ENCODE peak calls at places on chromosomes 6 and 20, in eight cellular contexts. F is foreskin fibroblast, H is brain microvascular endothelial cell, M is mesothelial cell of epicardium, K is OCI-LY7, Q is A549, C is cardiac muscle cell, B is GM12865. L is an unnamed sample.

GRCh38 chr6:158564243-158565121 is 4.6 kb downstream of the TMEM181 start:
- DNase-seq in F (no peak), H (no peak), M (no peak), K (no peak), Q (no peak), C (no peak), B (no peak), L (no peak)

GRCh38 chr20:50678213-50678898 is 13.0 kb downstream of the RIPOR3 start:
- DNase-seq in F (no peak), H (no peak), M (no peak), K (no peak), Q (peak; percentile 62), C (no peak), B (no peak), L (no peak)

GRCh38 chr6:137171824-137172733 is 1.4 kb downstream of the IL22RA2 start:
- DNase-seq in F (no peak), H (no peak), M (no peak), K (no peak), Q (no peak), C (no peak), B (peak; percentile 84), L (no peak)

GRCh38 chr6:5851261-5851757 is 155.4 kb downstream of the NRN1 start:
- DNase-seq in F (peak; percentile 6), H (peak; percentile 34), M (peak; percentile 78), K (no peak), Q (peak; percentile 11), C (peak; percentile 74), B (peak; percentile 64), L (peak; percentile 72)

GRCh38 chr20:48722737-48723191 is 105.0 kb downstream of the PREX1 start:
- DNase-seq in F (peak; percentile 65), H (peak; percentile 50), M (no peak), K (peak; percentile 18), Q (peak; percentile 29), C (no peak), B (peak; percentile 57), L (no peak)

GRCh38 chr6:5992551-5993225 is 14.0 kb downstream of the NRN1 start:
- DNase-seq in F (no peak), H (no peak), M (no peak), K (no peak), Q (no peak), C (no peak), B (no peak), L (no peak)

GRCh38 chr6:150813993-150814359 is 51.5 kb upstream of the MTHFD1L start:
- DNase-seq in F (no peak), H (no peak), M (no peak), K (no peak), Q (peak; percentile 58), C (no peak), B (peak; percentile 84), L (no peak)

GRCh38 chr6:28311139-28311823 is 24.7 kb downstream of the ZSCAN31 start:
- DNase-seq in F (no peak), H (no peak), M (no peak), K (no peak), Q (no peak), C (no peak), B (no peak), L (no peak)

GRCh38 chr6:80566361-80566760 is 459.9 kb downstream of the BCKDHB start:
- DNase-seq in F (no peak), H (no peak), M (no peak), K (no peak), Q (no peak), C (no peak), B (peak; percentile 3), L (no peak)

GRCh38 chr6:104784884-104785283 is 74.8 kb downstream of the HACE1 start:
- DNase-seq in F (peak; percentile 77), H (peak; percentile 60), M (no peak), K (no peak), Q (no peak), C (no peak), B (no peak), L (no peak)

GRCh38 chr6:10589429-10589727 is 68.2 kb downstream of the GCNT2 start:
- DNase-seq in F (no peak), H (no peak), M (no peak), K (no peak), Q (no peak), C (no peak), B (no peak), L (no peak)

GRCh38 chr6:127952831-127953230 is 52.0 kb upstream of the THEMIS start:
- DNase-seq in F (no peak), H (no peak), M (no peak), K (no peak), Q (no peak), C (no peak), B (no peak), L (no peak)

GRCh38 chr20:44651507-44652373 is at the start of gene ADA:
- DNase-seq in F (peak; percentile 43), H (peak; percentile 25), M (peak; percentile 69), K (peak; percentile 78), Q (peak; percentile 62), C (peak; percentile 84), B (peak; percentile 71), L (peak; percentile 41)

GRCh38 chr6:14315353-14315752 is 197.8 kb downstream of the CD83 start:
- DNase-seq in F (no peak), H (no peak), M (no peak), K (no peak), Q (no peak), C (no peak), B (no peak), L (no peak)

GRCh38 chr6:14313220-14313619 is 195.6 kb downstream of the CD83 start:
- DNase-seq in F (no peak), H (no peak), M (no peak), K (no peak), Q (no peak), C (no peak), B (peak; percentile 23), L (no peak)

GRCh38 chr6:14317616-14318015 is 200.0 kb downstream of the CD83 start:
- DNase-seq in F (no peak), H (no peak), M (no peak), K (no peak), Q (no peak), C (no peak), B (no peak), L (no peak)

GRCh38 chr6:14320342-14320741 is 202.8 kb downstream of the CD83 start:
- DNase-seq in F (no peak), H (no peak), M (no peak), K (no peak), Q (no peak), C (no peak), B (no peak), L (no peak)

GRCh38 chr6:14316911-14317535 is 199.5 kb downstream of the CD83 start:
- DNase-seq in F (no peak), H (no peak), M (no peak), K (peak; percentile 48), Q (no peak), C (no peak), B (peak; percentile 9), L (no peak)
- TF ChIP-seq CTCF in F (no peak), H (peak; percentile 33), M (no peak), K (peak; percentile 84), Q (peak; percentile 25), C (no peak), B (peak; percentile 2), L (peak; percentile 13)

DNA sequence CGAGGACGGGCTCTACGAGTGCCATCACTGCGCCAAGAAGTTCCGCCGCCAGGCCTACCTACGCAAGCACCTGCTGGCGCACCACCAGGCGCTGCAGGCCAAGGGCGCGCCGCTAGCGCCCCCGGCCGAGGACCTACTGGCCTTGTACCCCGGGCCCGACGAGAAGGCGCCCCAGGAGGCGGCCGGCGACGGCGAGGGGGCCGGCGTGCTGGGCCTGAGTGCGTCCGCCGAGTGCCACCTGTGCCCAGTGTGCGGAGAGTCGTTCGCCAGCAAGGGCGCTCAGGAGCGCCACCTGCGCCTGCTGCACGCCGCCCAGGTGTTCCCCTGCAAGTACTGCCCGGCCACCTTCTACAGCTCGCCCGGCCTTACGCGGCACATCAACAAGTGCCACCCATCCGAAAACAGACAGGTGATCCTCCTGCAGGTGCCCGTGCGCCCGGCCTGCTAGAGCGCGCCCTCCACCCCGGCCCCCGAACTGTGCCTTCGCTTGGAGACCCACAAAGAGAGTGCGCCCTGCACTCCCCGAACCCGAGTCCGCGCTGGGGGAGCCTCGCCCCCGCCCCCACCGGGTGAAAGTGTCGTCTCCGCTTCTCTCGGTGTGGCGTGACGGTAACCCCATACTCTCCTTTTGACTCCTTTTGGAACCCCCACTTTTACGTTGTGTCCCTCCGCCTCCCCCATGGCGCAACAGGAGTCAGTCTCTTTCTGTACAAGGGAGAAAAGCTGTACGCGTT is 1.6 kb downstream of the INSM1 start:
- DNase-seq in F (no peak), H (no peak), M (no peak), K (no peak), Q (peak; percentile 67), C (peak; percentile 5), B (peak; percentile 49), L (no peak)
- TF ChIP-seq CTCF in F (no peak), H (no peak), M (no peak), K (no peak), Q (no peak), C (no peak), B (no peak), L (peak; percentile 30)

DNA sequence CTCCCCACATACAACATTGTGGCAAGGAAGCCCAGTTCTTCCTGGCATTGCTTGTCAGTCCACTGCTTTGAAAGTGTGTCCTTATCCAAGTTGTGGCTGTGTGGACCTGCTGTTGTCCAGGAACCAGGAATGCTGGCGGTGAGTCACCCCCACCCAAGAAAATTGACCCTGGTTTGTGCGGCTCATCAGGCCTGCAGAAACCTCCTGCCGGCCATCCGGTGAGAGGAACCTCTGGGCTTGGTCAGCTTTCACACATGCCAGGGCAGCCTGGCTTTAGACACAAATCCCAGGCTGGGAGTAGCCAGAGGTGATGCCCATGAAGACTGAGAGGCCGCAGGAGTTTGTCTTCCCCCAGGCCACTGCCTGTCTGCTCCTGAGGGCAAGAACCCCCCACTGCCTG is 223.6 kb downstream of the TTLL2 start:
- DNase-seq in F (no peak), H (no peak), M (no peak), K (no peak), Q (no peak), C (no peak), B (no peak), L (no peak)
- TF ChIP-seq CTCF in F (no peak), H (no peak), M (no peak), K (no peak), Q (no peak), C (no peak), B (no peak), L (no peak)

GRCh38 chr20:54209216-54209813 is 1.4 kb downstream of the PFDN4 start:
- DNase-seq in F (no peak), H (no peak), M (no peak), K (no peak), Q (no peak), C (no peak), B (no peak), L (no peak)

GRCh38 chr20:54207743-54208491 is at the start of gene PFDN4:
- DNase-seq in F (peak; percentile 76), H (peak; percentile 74), M (peak; percentile 86), K (peak; percentile 89), Q (peak; percentile 89), C (peak; percentile 88), B (peak; percentile 89), L (peak; percentile 81)

GRCh38 chr20:54208492-54209044 is 681 bp downstream of the PFDN4 start:
- DNase-seq in F (no peak), H (peak; percentile 44), M (no peak), K (peak; percentile 43), Q (peak; percentile 21), C (no peak), B (peak; percentile 23), L (no peak)

GRCh38 chr20:54204063-54204462 is 3.8 kb upstream of the PFDN4 start:
- DNase-seq in F (no peak), H (no peak), M (no peak), K (no peak), Q (no peak), C (no peak), B (no peak), L (no peak)

GRCh38 chr20:54207053-54207742 is 689 bp upstream of the PFDN4 start:
- DNase-seq in F (no peak), H (no peak), M (no peak), K (no peak), Q (no peak), C (no peak), B (no peak), L (no peak)
- TF ChIP-seq CTCF in F (no peak), H (no peak), M (no peak), K (no peak), Q (no peak), C (no peak), B (no peak), L (no peak)

L was measured in neural crest cell.